ENCODE peak calls at places on chromosomes 6 and 20, in seven cellular contexts. One of them, this sample, is unnamed. For H3K4me1, the result is how much of the 10 kb centered on the place peaks cover.

GRCh38 chr6:3746119-3746691 is 5.3 kb downstream of the PXDC1 start:
- DNase-seq in tibial nerve: no peak
- DNase-seq in A549: no peak
- DNase-seq in transverse colon: peak
- DNase-seq in IMR-90: no peak
- DNase-seq in breast epithelium: peak
- DNase-seq in body of pancreas: no peak
- DNase-seq in this sample: no peak

GRCh38 chr20:12269579-12269978 is 351.9 kb downstream of the BTBD3 start:
- DNase-seq in tibial nerve: no peak
- DNase-seq in A549: no peak
- DNase-seq in transverse colon: no peak
- DNase-seq in IMR-90: no peak
- DNase-seq in breast epithelium: no peak
- DNase-seq in body of pancreas: no peak
- DNase-seq in this sample: no peak

GRCh38 chr6:26441977-26442376 is 1.7 kb downstream of the BTN3A3 start:
- DNase-seq in tibial nerve: no peak
- DNase-seq in A549: no peak
- DNase-seq in transverse colon: no peak
- DNase-seq in IMR-90: no peak
- DNase-seq in breast epithelium: no peak
- DNase-seq in body of pancreas: no peak
- DNase-seq in this sample: no peak

GRCh38 chr20:2701671-2702081 is 9.1 kb downstream of the EBF4 start:
- DNase-seq in tibial nerve: no peak
- DNase-seq in A549: no peak
- DNase-seq in transverse colon: no peak
- DNase-seq in IMR-90: no peak
- DNase-seq in breast epithelium: no peak
- DNase-seq in body of pancreas: no peak
- DNase-seq in this sample: no peak

GRCh38 chr6:41288025-41288777 is 1.7 kb upstream of the TREM1 start:
- DNase-seq in tibial nerve: no peak
- DNase-seq in A549: no peak
- DNase-seq in transverse colon: no peak
- DNase-seq in IMR-90: peak
- DNase-seq in breast epithelium: no peak
- DNase-seq in body of pancreas: no peak
- DNase-seq in this sample: no peak

GRCh38 chr20:45037050-45037449 is 63.9 kb downstream of the KCNS1 start:
- DNase-seq in tibial nerve: no peak
- DNase-seq in A549: no peak
- DNase-seq in transverse colon: no peak
- DNase-seq in IMR-90: peak
- DNase-seq in breast epithelium: no peak
- DNase-seq in body of pancreas: no peak
- DNase-seq in this sample: no peak

GRCh38 chr6:45310118-45310788 is 17.9 kb upstream of the RUNX2 start:
- DNase-seq in tibial nerve: no peak
- DNase-seq in A549: no peak
- DNase-seq in transverse colon: no peak
- DNase-seq in IMR-90: no peak
- DNase-seq in breast epithelium: no peak
- DNase-seq in body of pancreas: no peak
- DNase-seq in this sample: no peak

GRCh38 chr6:143301204-143301603 is 149.3 kb downstream of the ADAT2 start:
- DNase-seq in tibial nerve: no peak
- DNase-seq in A549: no peak
- DNase-seq in transverse colon: no peak
- DNase-seq in IMR-90: no peak
- DNase-seq in breast epithelium: no peak
- DNase-seq in body of pancreas: no peak
- DNase-seq in this sample: no peak

GRCh38 chr6:88380083-88380482 is 213.9 kb upstream of the CNR1 start:
- DNase-seq in tibial nerve: peak
- DNase-seq in A549: peak
- DNase-seq in transverse colon: no peak
- DNase-seq in IMR-90: peak
- DNase-seq in breast epithelium: no peak
- DNase-seq in body of pancreas: peak
- DNase-seq in this sample: no peak

GRCh38 chr20:2314759-2315439 is 19.1 kb downstream of the TGM3 start:
- DNase-seq in tibial nerve: peak
- DNase-seq in A549: peak
- DNase-seq in transverse colon: no peak
- DNase-seq in IMR-90: peak
- DNase-seq in breast epithelium: no peak
- DNase-seq in body of pancreas: peak
- DNase-seq in this sample: no peak

GRCh38 chr20:41003143-41003932 is 25.3 kb upstream of the TOP1 start:
- DNase-seq in tibial nerve: peak
- DNase-seq in A549: peak
- DNase-seq in transverse colon: peak
- DNase-seq in IMR-90: peak
- DNase-seq in breast epithelium: peak
- DNase-seq in body of pancreas: peak
- DNase-seq in this sample: peak

GRCh38 chr6:114445846-114446245 is 103.0 kb upstream of the HS3ST5 start:
- DNase-seq in tibial nerve: no peak
- DNase-seq in A549: no peak
- DNase-seq in transverse colon: no peak
- DNase-seq in IMR-90: no peak
- DNase-seq in breast epithelium: no peak
- DNase-seq in body of pancreas: no peak
- DNase-seq in this sample: no peak

GRCh38 chr20:63564036-63564810 is 9.8 kb downstream of the HELZ2 start:
- DNase-seq in tibial nerve: no peak
- DNase-seq in A549: no peak
- DNase-seq in transverse colon: no peak
- DNase-seq in IMR-90: no peak
- DNase-seq in breast epithelium: no peak
- DNase-seq in body of pancreas: no peak
- DNase-seq in this sample: no peak
- TF ChIP-seq POLR2A in tibial nerve: no peak
- TF ChIP-seq POLR2A in A549: no peak
- TF ChIP-seq POLR2A in transverse colon: no peak
- TF ChIP-seq POLR2A in IMR-90: no peak
- TF ChIP-seq POLR2A in breast epithelium: no peak
- TF ChIP-seq POLR2A in body of pancreas: no peak
- TF ChIP-seq POLR2A in this sample: no peak

GRCh38 chr20:17866234-17867001 is 102.2 kb downstream of the SNX5 start:
- DNase-seq in tibial nerve: no peak
- DNase-seq in A549: no peak
- DNase-seq in transverse colon: no peak
- DNase-seq in IMR-90: no peak
- DNase-seq in breast epithelium: no peak
- DNase-seq in body of pancreas: no peak
- DNase-seq in this sample: no peak
- H3K4me1 ChIP-seq in tibial nerve: under half
- H3K4me1 ChIP-seq in A549: under half
- H3K4me1 ChIP-seq in transverse colon: under half
- H3K4me1 ChIP-seq in IMR-90: under half
- H3K4me1 ChIP-seq in breast epithelium: under half
- H3K4me1 ChIP-seq in body of pancreas: under half
- H3K4me1 ChIP-seq in this sample: under half

DNA sequence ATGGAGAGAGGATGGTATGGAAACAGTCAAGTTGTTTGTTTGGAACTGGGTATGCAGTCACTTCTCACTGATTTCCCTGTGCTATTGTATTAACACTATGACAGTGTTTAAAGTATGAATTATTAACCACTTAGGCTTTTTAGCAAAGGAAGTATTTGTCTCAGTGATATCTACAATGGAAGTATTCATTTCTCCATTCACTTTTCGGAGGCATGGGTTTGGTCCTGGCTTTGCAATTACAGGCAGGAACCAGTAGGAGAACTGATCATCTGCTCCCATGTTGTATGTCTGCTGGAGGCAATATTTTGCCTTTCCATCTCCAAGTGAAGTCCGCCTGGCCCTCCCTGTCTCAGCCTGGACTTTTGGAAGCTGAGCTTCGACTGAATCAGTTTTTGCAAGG is 30.6 kb upstream of the EXOC2 start:
- DNase-seq in tibial nerve: no peak
- DNase-seq in A549: no peak
- DNase-seq in transverse colon: no peak
- DNase-seq in IMR-90: no peak
- DNase-seq in breast epithelium: no peak
- DNase-seq in body of pancreas: no peak
- DNase-seq in this sample: no peak
- TF ChIP-seq CTCF in tibial nerve: no peak
- TF ChIP-seq CTCF in A549: no peak
- TF ChIP-seq CTCF in transverse colon: no peak
- TF ChIP-seq CTCF in IMR-90: no peak
- TF ChIP-seq CTCF in breast epithelium: no peak
- TF ChIP-seq CTCF in body of pancreas: no peak
- TF ChIP-seq CTCF in this sample: no peak

GRCh38 chr6:104958720-104959452 is 2.0 kb downstream of the LIN28B start:
- DNase-seq in tibial nerve: no peak
- DNase-seq in A549: peak
- DNase-seq in transverse colon: no peak
- DNase-seq in IMR-90: no peak
- DNase-seq in breast epithelium: no peak
- DNase-seq in body of pancreas: no peak
- DNase-seq in this sample: no peak

GRCh38 chr6:104956663-104957294 is at the start of gene LIN28B:
- DNase-seq in tibial nerve: no peak
- DNase-seq in A549: peak
- DNase-seq in transverse colon: no peak
- DNase-seq in IMR-90: no peak
- DNase-seq in breast epithelium: no peak
- DNase-seq in body of pancreas: no peak
- DNase-seq in this sample: no peak

GRCh38 chr6:104958178-104958520 is 1.2 kb downstream of the LIN28B start:
- DNase-seq in tibial nerve: no peak
- DNase-seq in A549: no peak
- DNase-seq in transverse colon: no peak
- DNase-seq in IMR-90: no peak
- DNase-seq in breast epithelium: no peak
- DNase-seq in body of pancreas: no peak
- DNase-seq in this sample: no peak

GRCh38 chr6:104955927-104956662 is 812 bp upstream of the LIN28B start:
- DNase-seq in tibial nerve: no peak
- DNase-seq in A549: peak
- DNase-seq in transverse colon: no peak
- DNase-seq in IMR-90: no peak
- DNase-seq in breast epithelium: no peak
- DNase-seq in body of pancreas: no peak
- DNase-seq in this sample: no peak

DNA sequence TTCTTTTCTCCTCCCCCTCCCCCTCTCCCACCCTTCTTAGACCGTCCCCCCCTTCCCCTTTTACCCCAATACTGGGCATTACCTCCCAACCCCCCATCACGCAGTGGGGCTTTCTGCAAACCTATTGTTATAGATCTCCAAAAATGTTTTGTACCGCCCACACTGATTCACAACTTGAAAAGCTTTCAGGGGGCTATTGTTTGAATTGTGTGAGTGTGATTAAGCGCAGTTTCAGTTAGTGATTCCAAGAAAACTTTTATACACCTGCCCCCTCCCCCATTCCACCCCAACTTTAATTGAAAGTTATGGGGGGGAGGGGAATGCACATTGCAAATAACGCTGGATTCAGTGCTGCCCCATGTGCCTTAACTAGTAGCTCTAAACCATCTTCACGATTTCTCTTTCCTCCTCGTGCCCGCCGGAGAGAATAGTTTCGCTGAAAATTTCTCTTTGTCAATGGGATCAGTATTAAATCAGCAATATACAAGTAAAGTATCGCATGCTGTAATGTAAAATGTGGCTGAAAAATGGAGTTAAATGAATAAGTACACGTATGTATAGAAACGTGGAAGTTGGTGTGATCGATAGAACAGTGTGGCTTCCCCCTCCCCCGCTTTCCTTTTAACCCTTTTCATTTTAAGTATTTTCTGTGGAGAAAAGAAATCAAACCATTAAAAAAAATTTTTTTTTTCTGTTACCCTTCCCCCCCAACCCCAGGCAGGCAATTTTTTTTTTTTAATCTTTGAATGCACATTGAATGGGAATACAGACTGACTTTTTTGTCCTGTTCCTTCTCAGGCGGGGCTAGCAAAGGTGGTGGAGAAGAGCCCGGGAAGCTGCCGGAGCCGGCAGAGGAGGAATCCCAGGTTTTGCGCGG is 632 bp downstream of the LIN28B start:
- DNase-seq in tibial nerve: no peak
- DNase-seq in A549: peak
- DNase-seq in transverse colon: no peak
- DNase-seq in IMR-90: no peak
- DNase-seq in breast epithelium: no peak
- DNase-seq in body of pancreas: no peak
- DNase-seq in this sample: no peak
- TF ChIP-seq POLR2A in tibial nerve: no peak
- TF ChIP-seq POLR2A in A549: no peak
- TF ChIP-seq POLR2A in transverse colon: no peak
- TF ChIP-seq POLR2A in IMR-90: no peak
- TF ChIP-seq POLR2A in breast epithelium: no peak
- TF ChIP-seq POLR2A in body of pancreas: no peak
- TF ChIP-seq POLR2A in this sample: no peak

GRCh38 chr20:57244221-57244585 is 22.2 kb downstream of the BMP7 start:
- DNase-seq in tibial nerve: no peak
- DNase-seq in A549: no peak
- DNase-seq in transverse colon: no peak
- DNase-seq in IMR-90: no peak
- DNase-seq in breast epithelium: no peak
- DNase-seq in body of pancreas: no peak
- DNase-seq in this sample: no peak

GRCh38 chr20:57243480-57244220 is 22.8 kb downstream of the BMP7 start:
- DNase-seq in tibial nerve: no peak
- DNase-seq in A549: no peak
- DNase-seq in transverse colon: no peak
- DNase-seq in IMR-90: no peak
- DNase-seq in breast epithelium: no peak
- DNase-seq in body of pancreas: no peak
- DNase-seq in this sample: no peak

GRCh38 chr20:57240850-57241429 is 25.5 kb downstream of the BMP7 start:
- DNase-seq in tibial nerve: no peak
- DNase-seq in A549: no peak
- DNase-seq in transverse colon: no peak
- DNase-seq in IMR-90: no peak
- DNase-seq in breast epithelium: no peak
- DNase-seq in body of pancreas: no peak
- DNase-seq in this sample: no peak

GRCh38 chr20:57242414-57242813 is 24.0 kb downstream of the BMP7 start:
- DNase-seq in tibial nerve: no peak
- DNase-seq in A549: no peak
- DNase-seq in transverse colon: no peak
- DNase-seq in IMR-90: no peak
- DNase-seq in breast epithelium: no peak
- DNase-seq in body of pancreas: no peak
- DNase-seq in this sample: no peak

GRCh38 chr20:57241592-57241991 is 24.8 kb downstream of the BMP7 start:
- DNase-seq in tibial nerve: no peak
- DNase-seq in A549: no peak
- DNase-seq in transverse colon: no peak
- DNase-seq in IMR-90: no peak
- DNase-seq in breast epithelium: no peak
- DNase-seq in body of pancreas: no peak
- DNase-seq in this sample: no peak
- H3K4me1 ChIP-seq in tibial nerve: under half
- H3K4me1 ChIP-seq in A549: under half
- H3K4me1 ChIP-seq in transverse colon: under half
- H3K4me1 ChIP-seq in IMR-90: under half
- H3K4me1 ChIP-seq in breast epithelium: under half
- H3K4me1 ChIP-seq in body of pancreas: under half
- H3K4me1 ChIP-seq in this sample: under half